ENCODE peak calls at places on chromosomes 7 and 10, in six cellular contexts. One of them, this sample, is unnamed.

GRCh38 chr7:141280100-141280499 is 206.2 kb downstream of the TMEM178B start:
- DNase-seq in smooth muscle cell of the brain vasculature: no peak
- DNase-seq in C1 segment of cervical spinal cord: no peak
- DNase-seq in islet precursor cell: no peak
- DNase-seq in posterior cingulate gyrus: no peak
- DNase-seq in occipital lobe: no peak
- DNase-seq in this sample: no peak

GRCh38 chr7:76326646-76327233 is 24.3 kb downstream of the HSPB1 start:
- DNase-seq in smooth muscle cell of the brain vasculature: no peak
- DNase-seq in C1 segment of cervical spinal cord: no peak
- DNase-seq in islet precursor cell: no peak
- DNase-seq in posterior cingulate gyrus: peak; percentile 1
- DNase-seq in occipital lobe: no peak
- DNase-seq in this sample: no peak

GRCh38 chr10:122051609-122052385 is 62.8 kb downstream of the TACC2 start:
- DNase-seq in smooth muscle cell of the brain vasculature: no peak
- DNase-seq in C1 segment of cervical spinal cord: no peak
- DNase-seq in islet precursor cell: peak; percentile 89
- DNase-seq in posterior cingulate gyrus: no peak
- DNase-seq in occipital lobe: no peak
- DNase-seq in this sample: no peak

GRCh38 chr10:52172581-52172980 is 141.5 kb upstream of the DKK1 start:
- DNase-seq in smooth muscle cell of the brain vasculature: no peak
- DNase-seq in C1 segment of cervical spinal cord: no peak
- DNase-seq in islet precursor cell: no peak
- DNase-seq in posterior cingulate gyrus: no peak
- DNase-seq in occipital lobe: no peak
- DNase-seq in this sample: no peak

GRCh38 chr10:33273295-33274002 is 61.0 kb downstream of the NRP1 start:
- DNase-seq in smooth muscle cell of the brain vasculature: no peak
- DNase-seq in C1 segment of cervical spinal cord: peak; percentile 4
- DNase-seq in islet precursor cell: no peak
- DNase-seq in posterior cingulate gyrus: peak; percentile 97
- DNase-seq in occipital lobe: peak; percentile 79
- DNase-seq in this sample: peak; percentile 93

GRCh38 chr7:30884881-30885280 is 26.8 kb upstream of the AQP1 start:
- DNase-seq in smooth muscle cell of the brain vasculature: no peak
- DNase-seq in C1 segment of cervical spinal cord: no peak
- DNase-seq in islet precursor cell: no peak
- DNase-seq in posterior cingulate gyrus: no peak
- DNase-seq in occipital lobe: no peak
- DNase-seq in this sample: no peak

GRCh38 chr7:10940748-10941358 is 32.8 kb upstream of the PHF14 start:
- DNase-seq in smooth muscle cell of the brain vasculature: no peak
- DNase-seq in C1 segment of cervical spinal cord: peak; percentile 19
- DNase-seq in islet precursor cell: no peak
- DNase-seq in posterior cingulate gyrus: no peak
- DNase-seq in occipital lobe: no peak
- DNase-seq in this sample: no peak

GRCh38 chr10:89390875-89391576 is 1.4 kb upstream of the IFIT1 start:
- DNase-seq in smooth muscle cell of the brain vasculature: no peak
- DNase-seq in C1 segment of cervical spinal cord: no peak
- DNase-seq in islet precursor cell: no peak
- DNase-seq in posterior cingulate gyrus: no peak
- DNase-seq in occipital lobe: no peak
- DNase-seq in this sample: no peak

GRCh38 chr7:64890761-64891666 is 12.1 kb upstream of the ZNF273 start:
- DNase-seq in smooth muscle cell of the brain vasculature: no peak
- DNase-seq in C1 segment of cervical spinal cord: no peak
- DNase-seq in islet precursor cell: peak; percentile 25
- DNase-seq in posterior cingulate gyrus: no peak
- DNase-seq in occipital lobe: peak; percentile 60
- DNase-seq in this sample: no peak

GRCh38 chr7:18386590-18386989 is 109.0 kb upstream of the HDAC9 start:
- DNase-seq in smooth muscle cell of the brain vasculature: no peak
- DNase-seq in C1 segment of cervical spinal cord: no peak
- DNase-seq in islet precursor cell: no peak
- DNase-seq in posterior cingulate gyrus: no peak
- DNase-seq in occipital lobe: no peak
- DNase-seq in this sample: no peak

GRCh38 chr7:51346136-51346535 is 29.5 kb upstream of the COBL start:
- DNase-seq in smooth muscle cell of the brain vasculature: no peak
- DNase-seq in C1 segment of cervical spinal cord: no peak
- DNase-seq in islet precursor cell: no peak
- DNase-seq in posterior cingulate gyrus: no peak
- DNase-seq in occipital lobe: no peak
- DNase-seq in this sample: no peak